ENCODE peak calls at places on chromosome 2, in five cellular contexts. One of them, this sample, is unnamed. For H3K4me1, the result is how much of the 10 kb centered on the place peaks cover.

GRCh38 chr2:74440378-74441110 is 1.2 kb downstream of the RTKN start:
- DNase-seq in fibroblast of lung: peak
- DNase-seq in HCT116: peak
- DNase-seq in GM23338: peak
- DNase-seq in GM23248: peak
- DNase-seq in this sample: peak

GRCh38 chr2:45643095-45643494 is 8.4 kb upstream of the PRKCE start:
- DNase-seq in GM23248: peak
- DNase-seq in HCT116: no peak
- DNase-seq in GM23338: peak
- DNase-seq in fibroblast of lung: peak
- DNase-seq in this sample: no peak

GRCh38 chr2:48328972-48329723 is 200.8 kb upstream of the STON1 start:
- DNase-seq in GM23338: no peak
- DNase-seq in fibroblast of lung: no peak
- DNase-seq in HCT116: no peak
- DNase-seq in GM23248: no peak
- DNase-seq in this sample: peak

GRCh38 chr2:43950383-43951008 is 45.3 kb downstream of the LRPPRC start:
- DNase-seq in fibroblast of lung: peak
- DNase-seq in GM23248: peak
- DNase-seq in GM23338: peak
- DNase-seq in HCT116: peak
- DNase-seq in this sample: peak

GRCh38 chr2:57313678-57314077 is 732.9 kb upstream of the VRK2 start:
- DNase-seq in HCT116: no peak
- DNase-seq in GM23338: no peak
- DNase-seq in GM23248: no peak
- DNase-seq in fibroblast of lung: no peak
- DNase-seq in this sample: no peak

GRCh38 chr2:95273911-95274290 is 348 bp upstream of the PROM2 start:
- DNase-seq in GM23248: no peak
- DNase-seq in GM23338: no peak
- DNase-seq in HCT116: no peak
- DNase-seq in fibroblast of lung: no peak
- DNase-seq in this sample: no peak

GRCh38 chr2:38181802-38182517 is 106.0 kb upstream of the CYP1B1 start:
- DNase-seq in fibroblast of lung: no peak
- DNase-seq in HCT116: no peak
- DNase-seq in GM23338: no peak
- DNase-seq in GM23248: no peak
- DNase-seq in this sample: peak

GRCh38 chr2:47905454-47906260 is 641 bp downstream of the FBXO11 start:
- DNase-seq in HCT116: no peak
- DNase-seq in fibroblast of lung: peak
- DNase-seq in GM23338: no peak
- DNase-seq in GM23248: peak
- DNase-seq in this sample: peak

GRCh38 chr2:39469807-39470206 is 32.7 kb upstream of the MAP4K3 start:
- DNase-seq in GM23338: peak
- DNase-seq in HCT116: no peak
- DNase-seq in fibroblast of lung: peak
- DNase-seq in GM23248: peak
- DNase-seq in this sample: no peak

DNA sequence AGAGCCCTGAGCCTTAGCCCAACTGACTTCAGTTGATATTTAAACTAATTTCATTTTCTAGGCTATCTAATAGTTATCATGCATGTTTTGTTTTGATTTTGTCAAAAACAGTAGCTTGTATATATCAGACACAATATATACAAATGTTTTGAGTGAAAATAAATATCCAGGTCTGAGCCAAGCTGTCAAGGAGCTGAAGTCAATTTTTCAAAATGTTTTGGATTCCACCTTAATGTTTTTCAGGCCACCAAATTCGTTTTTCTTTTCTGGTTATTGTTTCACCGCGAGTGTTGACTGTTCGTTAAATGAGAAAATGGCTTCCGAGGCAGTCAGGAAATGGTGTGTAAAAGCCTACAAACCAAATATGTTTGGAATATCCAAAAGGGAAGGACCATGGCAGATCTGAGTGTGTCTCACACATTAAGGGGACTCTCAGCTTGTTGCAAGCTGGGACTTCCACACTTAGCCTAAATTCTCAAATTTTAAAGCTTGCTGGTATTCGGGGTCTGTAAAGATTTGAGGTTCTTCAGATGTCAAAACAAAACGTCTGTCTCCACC is 2.8 kb downstream of the HOXD12 start:
- DNase-seq in GM23338: no peak
- DNase-seq in HCT116: no peak
- DNase-seq in GM23248: no peak
- DNase-seq in fibroblast of lung: no peak
- DNase-seq in this sample: no peak
- TF ChIP-seq EZH2 in GM23338: peak
- TF ChIP-seq EZH2 in HCT116: no peak
- TF ChIP-seq EZH2 in GM23248: no peak
- TF ChIP-seq EZH2 in fibroblast of lung: no peak
- TF ChIP-seq EZH2 in this sample: no peak

GRCh38 chr2:99484205-99484604 is 5.6 kb downstream of the REV1 start:
- DNase-seq in GM23248: no peak
- DNase-seq in GM23338: no peak
- DNase-seq in fibroblast of lung: no peak
- DNase-seq in HCT116: no peak
- DNase-seq in this sample: no peak
- H3K4me1 ChIP-seq in GM23248: under half
- H3K4me1 ChIP-seq in GM23338: under half
- H3K4me1 ChIP-seq in fibroblast of lung: under half
- H3K4me1 ChIP-seq in HCT116: under half
- H3K4me1 ChIP-seq in this sample: under half

GRCh38 chr2:197803033-197803444 is 1.4 kb upstream of the PLCL1 start:
- DNase-seq in GM23338: peak
- DNase-seq in fibroblast of lung: peak
- DNase-seq in HCT116: peak
- DNase-seq in GM23248: peak
- DNase-seq in this sample: peak

GRCh38 chr2:197806317-197806633 is 1.9 kb downstream of the PLCL1 start:
- DNase-seq in GM23338: no peak
- DNase-seq in fibroblast of lung: no peak
- DNase-seq in HCT116: no peak
- DNase-seq in GM23248: peak
- DNase-seq in this sample: no peak

GRCh38 chr2:197804049-197804757 is at the start of gene PLCL1:
- DNase-seq in HCT116: peak
- DNase-seq in fibroblast of lung: peak
- DNase-seq in GM23248: peak
- DNase-seq in GM23338: peak
- DNase-seq in this sample: peak

GRCh38 chr2:197805598-197806316 is 1.4 kb downstream of the PLCL1 start:
- DNase-seq in HCT116: no peak
- DNase-seq in fibroblast of lung: no peak
- DNase-seq in GM23248: peak
- DNase-seq in GM23338: peak
- DNase-seq in this sample: no peak

GRCh38 chr2:197804758-197805597 is 585 bp downstream of the PLCL1 start:
- DNase-seq in fibroblast of lung: peak
- DNase-seq in GM23248: peak
- DNase-seq in GM23338: peak
- DNase-seq in HCT116: no peak
- DNase-seq in this sample: no peak
- TF ChIP-seq EZH2 in fibroblast of lung: no peak
- TF ChIP-seq EZH2 in GM23248: no peak
- TF ChIP-seq EZH2 in GM23338: peak
- TF ChIP-seq EZH2 in HCT116: no peak
- TF ChIP-seq EZH2 in this sample: no peak

DNA sequence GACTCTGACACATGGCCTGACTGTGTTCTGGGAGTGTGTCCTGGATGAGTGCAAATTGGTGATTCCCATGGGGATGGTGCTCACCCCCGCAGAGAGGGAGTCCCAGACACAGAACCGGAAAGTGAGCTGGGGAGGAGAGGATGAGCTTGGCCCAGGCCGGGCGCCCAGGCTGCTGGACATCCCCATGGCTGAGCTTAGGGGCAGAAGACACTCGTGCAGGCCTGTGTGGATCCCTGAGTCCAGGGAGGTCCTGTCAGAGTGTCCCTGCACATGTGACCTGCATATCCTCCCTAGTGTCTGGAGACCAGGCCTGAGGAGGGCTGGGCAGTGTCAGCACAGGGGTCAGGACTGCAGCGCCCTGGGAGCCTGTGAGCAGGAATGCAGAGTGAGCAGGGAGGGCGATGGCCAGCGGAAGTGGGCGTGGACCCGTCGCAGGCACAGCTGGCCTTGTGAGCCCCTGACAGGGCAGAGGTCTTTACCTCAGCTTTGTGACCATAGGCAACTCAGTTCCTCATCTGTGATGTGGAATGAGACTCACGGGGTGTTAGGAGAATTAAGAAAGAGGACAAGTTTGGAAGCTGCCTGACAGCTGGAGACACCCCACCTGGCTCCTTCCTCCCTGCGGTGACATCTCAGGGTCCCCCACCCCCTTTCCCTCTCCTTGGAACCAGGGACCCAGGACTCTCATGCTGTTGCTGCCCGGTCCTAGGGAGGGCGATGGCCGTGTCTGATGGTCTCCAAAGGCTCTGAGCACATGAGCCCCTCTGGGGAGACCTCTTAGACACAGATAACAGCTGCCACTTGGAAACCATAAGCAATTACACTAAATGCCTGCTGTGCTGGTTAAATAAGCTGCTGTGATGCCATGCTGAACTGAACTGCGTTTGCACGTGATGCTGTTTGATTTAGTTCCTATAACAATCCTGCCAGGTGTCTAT is 62.6 kb upstream of the HS6ST1 start:
- DNase-seq in HCT116: no peak
- DNase-seq in GM23248: peak
- DNase-seq in fibroblast of lung: no peak
- DNase-seq in GM23338: no peak
- DNase-seq in this sample: no peak
- H3K4me1 ChIP-seq in HCT116: under half
- H3K4me1 ChIP-seq in GM23248: under half
- H3K4me1 ChIP-seq in fibroblast of lung: under half
- H3K4me1 ChIP-seq in GM23338: under half
- H3K4me1 ChIP-seq in this sample: under half

This sample was measured in A673.